ENCODE peak calls at places on chromosomes 4 and X, in four cellular contexts. V is tibial artery, Q is suprapubic skin, T is OCI-LY7. M is an unnamed sample.

GRCh38 chrX:108601276-108601675 is 135.1 kb downstream of the IRS4 start:
- DNase-seq in V (no peak), Q (no peak), T (no peak), M (no peak)

GRCh38 chrX:115896362-115896761 is 274.2 kb upstream of the AGTR2 start:
- DNase-seq in V (no peak), Q (no peak), T (no peak), M (no peak)

GRCh38 chr4:76420901-76421581 is at the start of gene CCDC158:
- DNase-seq in V (no peak), Q (no peak), T (no peak), M (no peak)

GRCh38 chrX:20171887-20172286 is 30.2 kb upstream of the EIF1AX start:
- DNase-seq in V (no peak), Q (no peak), T (no peak), M (no peak)

GRCh38 chrX:106932960-106933537 is 12.8 kb downstream of the CLDN2 start:
- DNase-seq in V (peak; percentile 20), Q (no peak), T (no peak), M (no peak)

GRCh38 chr4:10013722-10014121 is 7.6 kb downstream of the SLC2A9 start:
- DNase-seq in V (no peak), Q (no peak), T (peak; percentile 39), M (no peak)

GRCh38 chr4:24569662-24570061 is 14.7 kb downstream of the DHX15 start:
- DNase-seq in V (no peak), Q (no peak), T (no peak), M (no peak)

GRCh38 chr4:156294577-156294976 is 340.9 kb upstream of the CTSO start:
- DNase-seq in V (no peak), Q (no peak), T (no peak), M (no peak)

GRCh38 chrX:123080065-123080464 is 104.0 kb upstream of the GRIA3 start:
- DNase-seq in V (no peak), Q (no peak), T (no peak), M (no peak)

GRCh38 chrX:101550825-101551767 is 749 bp downstream of the ARMCX1 start:
- DNase-seq in V (peak; percentile 59), Q (peak; percentile 76), T (no peak), M (no peak)

GRCh38 chrX:13123857-13124345 is 79.5 kb upstream of the FAM9C start:
- DNase-seq in V (no peak), Q (no peak), T (no peak), M (no peak)

GRCh38 chrX:24285082-24285481 is 28.8 kb downstream of the SUPT20HL2 start:
- DNase-seq in V (no peak), Q (no peak), T (peak; percentile 6), M (no peak)

GRCh38 chr4:152074573-152074972 is 313.8 kb upstream of the GATB start:
- DNase-seq in V (no peak), Q (no peak), T (no peak), M (no peak)

GRCh38 chr4:3864736-3865721 is 98.8 kb downstream of the ADRA2C start:
- DNase-seq in V (no peak), Q (peak; percentile 34), T (no peak), M (no peak)

GRCh38 chrX:912677-913076 is 282.1 kb downstream of the SHOX start:
- DNase-seq in V (no peak), Q (no peak), T (no peak), M (no peak)

GRCh38 chr4:24622435-24622834 is 38.1 kb upstream of the DHX15 start:
- DNase-seq in V (no peak), Q (no peak), T (no peak), M (no peak)

GRCh38 chr4:182928061-182928460 is 10.9 kb upstream of the DCTD start:
- DNase-seq in V (no peak), Q (no peak), T (no peak), M (no peak)

GRCh38 chrX:47189906-47190305 is 3.7 kb upstream of the UBA1 start:
- DNase-seq in V (no peak), Q (no peak), T (no peak), M (no peak)

GRCh38 chr4:105620640-105621323 is 68.4 kb downstream of the ARHGEF38 start:
- DNase-seq in V (no peak), Q (no peak), T (no peak), M (no peak)

GRCh38 chrX:2252331-2253065 is 248.3 kb downstream of the DHRSX start:
- DNase-seq in V (no peak), Q (no peak), T (no peak), M (no peak)

GRCh38 chr4:95857761-95858160 is 17.9 kb downstream of the PDHA2 start:
- DNase-seq in V (no peak), Q (no peak), T (no peak), M (no peak)

GRCh38 chr4:93169966-93170365 is 658.6 kb upstream of the ATOH1 start:
- DNase-seq in V (no peak), Q (no peak), T (no peak), M (no peak)

GRCh38 chrX:39983715-39984114 is 114.0 kb downstream of the BCOR start:
- DNase-seq in V (no peak), Q (no peak), T (no peak), M (no peak)

GRCh38 chr4:38980903-38981676 is 51.1 kb downstream of the TMEM156 start:
- DNase-seq in V (no peak), Q (no peak), T (no peak), M (no peak)

GRCh38 chr4:5826437-5827107 is 66.3 kb downstream of the CRMP1 start:
- DNase-seq in V (no peak), Q (no peak), T (no peak), M (no peak)

GRCh38 chrX:13717697-13718483 is 16.5 kb downstream of the TRAPPC2 start:
- DNase-seq in V (peak; percentile 38), Q (no peak), T (no peak), M (no peak)

GRCh38 chr4:74096265-74096980 is 2.6 kb downstream of the CXCL2 start:
- DNase-seq in V (no peak), Q (no peak), T (no peak), M (no peak)

GRCh38 chrX:53374222-53374820 is 48.1 kb downstream of the SMC1A start:
- DNase-seq in V (no peak), Q (no peak), T (no peak), M (no peak)

GRCh38 chr4:87122252-87122651 is 98.2 kb downstream of the KLHL8 start:
- DNase-seq in V (peak; percentile 42), Q (no peak), T (no peak), M (no peak)
- H3K4me3 ChIP-seq in V (no peak overlapping the region), Q (peak overlapping the region; percentile 33), T (no peak overlapping the region), M (no peak overlapping the region)

GRCh38 chr4:1713003-1713397 is 881 bp upstream of the SLBP start:
- DNase-seq in V (no peak), Q (no peak), T (peak; percentile 50), M (peak; percentile 76)

GRCh38 chr4:1712216-1713002 is at the start of gene SLBP:
- DNase-seq in V (peak; percentile 96), Q (peak; percentile 98), T (peak; percentile 98), M (peak; percentile 98)

GRCh38 chr4:1716065-1716945 is 4.2 kb upstream of the SLBP start:
- DNase-seq in V (peak; percentile 17), Q (no peak), T (no peak), M (no peak)

GRCh38 chr4:1715002-1715761 is 3.1 kb upstream of the SLBP start:
- DNase-seq in V (peak; percentile 19), Q (no peak), T (peak; percentile 83), M (no peak)

DNA sequence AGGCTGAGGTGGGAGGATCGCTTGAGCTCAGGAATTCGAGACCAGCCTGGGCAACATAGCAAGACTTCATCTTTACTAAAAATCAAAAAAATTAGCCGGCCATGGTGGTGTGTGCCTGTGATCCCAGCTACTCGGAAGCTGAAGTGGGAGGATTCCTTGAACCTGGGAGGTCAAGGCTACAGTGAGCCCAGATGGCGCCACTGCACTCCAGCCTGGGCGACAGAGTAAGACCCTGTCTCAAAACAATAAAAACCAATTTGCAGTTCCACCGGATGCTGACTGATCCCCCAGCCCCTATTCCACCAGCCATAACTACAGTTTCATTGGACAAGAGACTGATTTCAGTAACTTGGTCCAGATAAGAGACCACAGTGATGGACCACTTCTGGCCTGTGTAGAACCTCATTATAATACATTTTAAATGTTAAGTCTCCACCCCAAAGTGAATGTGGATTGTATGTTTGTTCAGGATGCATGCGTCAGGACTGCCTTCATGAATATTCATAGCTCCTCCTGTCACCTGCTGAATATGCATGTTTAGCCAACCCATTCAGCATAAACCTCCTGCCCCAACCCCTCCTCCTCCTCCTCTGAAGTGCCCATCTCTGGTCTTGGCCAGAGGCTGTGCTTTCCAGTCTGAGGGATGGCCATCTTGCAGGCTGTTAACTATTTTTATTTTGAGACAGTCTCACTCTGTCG is 2.3 kb upstream of the SLBP start:
- DNase-seq in V (no peak), Q (no peak), T (peak; percentile 77), M (no peak)
- H3K27ac ChIP-seq in V (no peak overlapping the region), Q (peak overlapping the region; percentile 5), T (peak overlapping the region; percentile 85), M (peak overlapping the region; percentile 100)

GRCh38 chrX:124401696-124402095 is 55.3 kb downstream of the SH2D1A start:
- DNase-seq in V (no peak), Q (no peak), T (no peak), M (no peak)
- H3K4me3 ChIP-seq in V (no peak overlapping the region), Q (no peak overlapping the region), T (no peak overlapping the region), M (no peak overlapping the region)

GRCh38 chr4:2746891-2747695 is 9.0 kb downstream of the TNIP2 start:
- DNase-seq in V (no peak), Q (no peak), T (no peak), M (no peak)
- H3K27ac ChIP-seq in V (peak overlapping the region; percentile 49), Q (no peak overlapping the region), T (peak overlapping the region; percentile 37), M (peak overlapping the region; percentile 65)

GRCh38 chrX:78922754-78923153 is 22.4 kb upstream of the P2RY10 start:
- DNase-seq in V (no peak), Q (no peak), T (no peak), M (no peak)
- H3K4me3 ChIP-seq in V (no peak overlapping the region), Q (no peak overlapping the region), T (no peak overlapping the region), M (no peak overlapping the region)

GRCh38 chr4:110183643-110184042 is 14.8 kb downstream of the ELOVL6 start:
- DNase-seq in V (no peak), Q (no peak), T (no peak), M (no peak)
- H3K27ac ChIP-seq in V (no peak overlapping the region), Q (no peak overlapping the region), T (no peak overlapping the region), M (no peak overlapping the region)

GRCh38 chr4:94463771-94464170 is 12.0 kb downstream of the PDLIM5 start:
- DNase-seq in V (no peak), Q (no peak), T (no peak), M (no peak)

GRCh38 chr4:94458682-94459081 is 6.9 kb downstream of the PDLIM5 start:
- DNase-seq in V (no peak), Q (no peak), T (no peak), M (no peak)

GRCh38 chr4:94459462-94460161 is 7.9 kb downstream of the PDLIM5 start:
- DNase-seq in V (no peak), Q (no peak), T (no peak), M (no peak)

GRCh38 chr4:94462572-94462971 is 10.8 kb downstream of the PDLIM5 start:
- DNase-seq in V (no peak), Q (no peak), T (no peak), M (no peak)

DNA sequence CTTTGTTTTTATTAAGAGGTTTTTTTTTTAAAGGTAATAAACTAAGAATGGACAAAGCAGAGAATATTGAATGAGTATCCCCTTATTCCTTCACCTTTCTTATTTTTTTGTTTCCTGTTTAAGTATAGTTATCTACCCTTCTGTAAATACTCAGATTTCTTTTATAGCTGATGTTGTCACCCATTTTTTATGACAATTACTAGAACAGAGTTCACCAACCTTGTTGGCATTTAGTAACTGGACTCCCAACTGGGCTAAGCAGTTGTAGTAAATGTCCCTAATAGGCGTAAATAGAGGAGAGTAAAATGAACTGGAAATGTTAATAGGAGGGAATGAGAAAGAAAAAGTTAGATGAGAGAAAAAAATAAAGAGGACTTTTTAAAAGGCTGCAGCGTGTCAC is 9.8 kb downstream of the PDLIM5 start:
- DNase-seq in V (no peak), Q (no peak), T (no peak), M (no peak)
- H3K4me3 ChIP-seq in V (no peak overlapping the region), Q (no peak overlapping the region), T (no peak overlapping the region), M (no peak overlapping the region)

M was measured in ascending aorta.